ENCODE peak calls at places on chromosomes 11 and 22, in five cellular contexts. V is astrocyte of the spinal cord, C is AG09309, A is endothelial cell, Y is nephron progenitor cell. I is an unnamed sample.

GRCh38 chr11:14189874-14190273 is 169.1 kb downstream of the RRAS2 start:
- DNase-seq in C (no peak), Y (no peak), A (no peak), V (no peak), I (no peak)

GRCh38 chr22:22515890-22516289 is 4.2 kb downstream of the ZNF280A start:
- DNase-seq in Y (no peak), V (no peak), C (no peak), A (no peak), I (no peak)

GRCh38 chr11:17445240-17445795 is 31.3 kb downstream of the ABCC8 start:
- DNase-seq in Y (no peak), A (no peak), V (no peak), C (no peak), I (no peak)

GRCh38 chr11:11263238-11264030 is 89.6 kb downstream of the CSNK2A3 start:
- DNase-seq in A (peak; percentile 16), C (no peak), V (no peak), Y (peak; percentile 61), I (peak; percentile 63)

GRCh38 chr11:75263944-75264349 is 23.4 kb downstream of the TPBGL start:
- DNase-seq in A (no peak), Y (no peak), V (no peak), C (no peak), I (peak; percentile 54)

GRCh38 chr11:115298613-115299012 is 205.6 kb downstream of the CADM1 start:
- DNase-seq in Y (no peak), A (no peak), V (no peak), C (no peak), I (no peak)

GRCh38 chr11:101516546-101516945 is 67.3 kb downstream of the TRPC6 start:
- DNase-seq in A (peak; percentile 7), V (no peak), Y (peak; percentile 4), C (no peak), I (peak; percentile 85)

GRCh38 chr22:48824673-48825651 is 1002.7 kb downstream of the BRD1 start:
- DNase-seq in C (no peak), Y (no peak), A (no peak), V (no peak), I (peak; percentile 36)

GRCh38 chr11:21514298-21514697 is 678.6 kb upstream of the ANO5 start:
- DNase-seq in A (peak; percentile 50), V (no peak), C (no peak), Y (peak; percentile 16), I (peak; percentile 67)

GRCh38 chr22:24153353-24153752 is 27.9 kb upstream of the SUSD2 start:
- DNase-seq in Y (no peak), C (no peak), A (no peak), V (no peak), I (no peak)

GRCh38 chr22:31102441-31103081 is 4.8 kb downstream of the SELENOM start:
- DNase-seq in Y (no peak), V (peak; percentile 83), C (peak; percentile 89), A (no peak), I (no peak)

GRCh38 chr22:38826801-38827200 is 17.0 kb downstream of the NPTXR start:
- DNase-seq in C (no peak), V (no peak), Y (no peak), A (no peak), I (no peak)

GRCh38 chr11:62689421-62690183 is at the start of gene LRRN4CL:
- DNase-seq in A (no peak), Y (no peak), V (peak; percentile 74), C (peak; percentile 91), I (no peak)

GRCh38 chr11:132022718-132023117 is 652.3 kb downstream of the NTM start:
- DNase-seq in A (no peak), Y (no peak), C (peak; percentile 65), V (peak; percentile 49), I (no peak)

GRCh38 chr11:68706237-68706636 is 21.9 kb downstream of the GAL start:
- DNase-seq in V (no peak), C (no peak), Y (no peak), A (no peak), I (peak; percentile 67)

GRCh38 chr22:49229483-49230193 is 598.0 kb downstream of the BRD1 start:
- DNase-seq in A (no peak), Y (no peak), V (no peak), C (no peak), I (no peak)

GRCh38 chr11:110728883-110729282 is 16.6 kb upstream of the ARHGAP20 start:
- DNase-seq in C (peak; percentile 46), A (no peak), Y (no peak), V (no peak), I (no peak)

GRCh38 chr22:42933783-42934144 is 76.7 kb upstream of the ARFGAP3 start:
- DNase-seq in C (peak; percentile 80), V (peak; percentile 97), Y (no peak), A (no peak), I (no peak)

DNA sequence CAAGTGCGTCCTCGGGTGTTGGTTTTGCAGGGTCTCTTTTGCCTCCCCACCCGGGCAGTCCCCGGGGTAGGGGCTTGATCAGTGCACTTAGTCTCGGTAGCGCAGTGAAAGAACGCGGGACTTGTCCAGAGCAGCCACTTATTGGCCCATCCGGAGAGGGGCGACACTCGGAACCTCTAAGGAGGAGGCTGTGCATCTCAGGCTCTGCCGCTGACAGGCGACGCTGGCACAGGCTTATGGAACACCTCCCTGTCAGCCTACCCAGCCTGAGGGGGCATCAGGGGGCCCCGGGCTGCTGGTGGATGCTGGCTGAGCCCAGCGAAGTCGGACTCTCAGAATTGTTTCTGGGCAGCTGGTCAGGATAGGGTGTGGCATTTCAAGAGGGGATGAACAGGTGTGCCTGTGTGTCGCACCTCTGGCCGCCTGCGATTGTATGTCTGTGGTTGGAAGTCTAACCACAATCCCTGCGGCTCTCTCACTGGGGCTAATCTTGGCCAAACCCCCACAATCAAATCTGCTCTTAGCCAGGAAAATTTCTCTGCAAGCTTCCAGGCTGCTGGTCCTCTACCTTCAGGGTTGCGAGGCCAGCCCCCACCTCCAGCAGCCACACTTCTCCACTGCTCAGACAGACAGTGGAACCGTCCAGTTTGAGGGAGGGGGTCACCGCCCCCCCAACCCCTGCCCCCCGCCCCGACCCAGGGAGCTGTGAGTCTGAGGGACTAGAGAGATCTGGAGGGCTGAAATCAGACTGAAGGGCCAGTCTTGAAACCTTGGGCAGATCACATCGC is 814 bp downstream of the ATG16L2 start:
- DNase-seq in V (peak; percentile 68), C (no peak), Y (no peak), A (peak; percentile 66), I (peak; percentile 95)
- TF ChIP-seq CTCF in V (peak; percentile 7), C (peak; percentile 3), Y (no peak), A (no peak), I (peak; percentile 44)

DNA sequence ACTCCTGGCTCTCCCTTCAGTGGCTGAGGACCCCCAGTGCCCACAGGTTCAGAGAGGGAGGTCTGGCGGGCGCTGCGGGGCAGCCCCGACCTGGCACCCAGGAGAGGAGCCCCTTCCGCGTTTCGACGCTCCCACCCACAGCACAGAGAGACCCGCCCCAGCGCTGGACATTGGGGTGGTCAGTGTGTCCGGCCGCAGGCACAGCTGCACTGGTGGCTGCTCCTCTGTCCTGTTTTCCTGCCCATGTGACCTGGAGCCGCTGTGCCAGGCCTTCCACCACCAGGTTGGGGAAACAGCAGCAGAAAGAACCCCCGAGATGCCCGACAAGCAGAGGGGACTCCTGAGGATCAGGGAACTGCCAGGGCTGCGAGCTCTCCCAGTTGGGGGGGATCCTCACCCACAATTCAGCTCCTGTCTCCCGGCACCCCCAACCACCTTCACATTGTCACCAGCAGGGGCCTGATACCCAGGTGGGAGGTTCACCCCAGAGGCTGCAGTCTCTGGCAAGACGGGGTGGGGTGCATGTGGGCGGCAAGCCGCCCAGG is 13.6 kb downstream of the KRTAP5-5 start:
- DNase-seq in C (no peak), V (no peak), Y (no peak), A (no peak), I (no peak)
- TF ChIP-seq CTCF in C (no peak), V (no peak), Y (no peak), A (no peak), I (peak; percentile 11)

GRCh38 chr22:40665312-40665711 is 14.0 kb upstream of the MCHR1 start:
- DNase-seq in A (no peak), V (no peak), C (peak; percentile 79), Y (no peak), I (no peak)
- TF ChIP-seq CTCF in A (no peak), V (no peak), C (no peak), Y (no peak), I (no peak)

DNA sequence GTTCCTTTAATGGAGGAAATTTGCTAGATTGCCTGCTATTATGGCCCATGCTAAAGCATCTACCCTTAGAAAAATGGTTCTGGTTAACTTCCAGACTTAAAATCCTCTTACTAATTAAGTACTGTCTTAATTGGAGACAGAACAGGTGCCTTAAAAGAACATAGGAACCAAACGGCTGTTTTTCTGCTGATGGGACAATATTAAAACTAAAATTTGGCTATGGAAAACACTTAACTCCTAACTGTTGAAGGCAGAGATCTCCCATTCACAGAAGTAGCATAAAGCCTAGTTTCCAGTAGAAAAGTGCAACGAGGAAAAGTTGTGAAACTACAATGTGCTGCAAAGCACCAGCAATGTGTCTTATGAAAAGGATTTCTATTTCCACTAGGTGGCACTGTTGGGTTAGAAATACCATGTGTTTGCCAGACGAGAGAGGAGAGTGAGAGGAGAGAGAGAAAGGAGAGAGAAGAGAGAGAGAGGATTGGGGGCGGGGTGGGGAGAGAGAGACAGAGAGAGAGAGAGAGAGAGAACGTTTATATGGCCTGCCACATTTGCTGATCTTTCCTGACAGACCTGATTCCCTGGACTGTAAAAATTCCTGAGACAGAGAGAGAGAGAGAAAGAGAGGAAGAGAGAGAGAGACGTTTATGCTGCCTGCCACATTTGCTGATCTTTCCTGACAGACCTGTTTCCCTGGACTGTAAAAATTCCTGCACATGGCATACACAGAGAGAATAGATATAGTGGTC is 51.5 kb downstream of the FAM181B start:
- DNase-seq in C (peak; percentile 57), A (no peak), V (peak; percentile 70), Y (no peak), I (peak; percentile 62)
- TF ChIP-seq CTCF in C (peak; percentile 66), A (peak; percentile 54), V (peak; percentile 52), Y (peak; percentile 37), I (peak; percentile 75)

I was measured in endodermal cell.